ENCODE peak calls at places on chromosome 13, in nine cellular contexts. T, Z, S, N, K, C, D, A and J are unnamed samples.

GRCh38 chr13:24851546-24851945 is 87.6 kb downstream of the RNF17 start:
- DNase-seq in T (no peak), Z (no peak), S (no peak), N (peak), K (no peak), C (no peak), D (no peak), A (no peak), J (no peak)

GRCh38 chr13:25046985-25047660 is 48.8 kb upstream of the PABPC3 start:
- DNase-seq in T (no peak), Z (peak), S (no peak), N (no peak), K (no peak), C (peak), D (no peak), A (no peak), J (peak)

GRCh38 chr13:114038211-114038613 is 64.3 kb upstream of the C13orf46 start:
- DNase-seq in T (no peak), Z (no peak), S (no peak), N (peak), K (no peak), C (no peak), D (no peak), A (no peak), J (no peak)

GRCh38 chr13:112106467-112107141 is 39.7 kb downstream of the SOX1 start:
- DNase-seq in T (no peak), Z (peak), S (no peak), N (no peak), K (no peak), C (no peak), D (no peak), A (no peak), J (peak)

GRCh38 chr13:101767096-101767495 is 314.6 kb downstream of the ITGBL1 start:
- DNase-seq in T (no peak), Z (no peak), S (no peak), N (no peak), K (no peak), C (no peak), D (no peak), A (no peak), J (no peak)

GRCh38 chr13:59771272-59771671 is 392.5 kb downstream of the DIAPH3 start:
- DNase-seq in T (no peak), Z (no peak), S (no peak), N (peak), K (no peak), C (no peak), D (no peak), A (no peak), J (no peak)

GRCh38 chr13:88649855-88650254 is 978.7 kb downstream of the SLITRK5 start:
- DNase-seq in T (no peak), Z (no peak), S (no peak), N (no peak), K (no peak), C (no peak), D (no peak), A (no peak), J (no peak)

GRCh38 chr13:33205804-33206221 is 79.7 kb downstream of the STARD13 start:
- DNase-seq in T (no peak), Z (no peak), S (no peak), N (peak), K (no peak), C (no peak), D (no peak), A (no peak), J (peak)

GRCh38 chr13:105642511-105642958 is 892.9 kb downstream of the EFNB2 start:
- DNase-seq in T (no peak), Z (no peak), S (peak), N (no peak), K (no peak), C (no peak), D (no peak), A (no peak), J (no peak)

GRCh38 chr13:49441846-49442245 is 2.0 kb downstream of the CAB39L start:
- DNase-seq in T (no peak), Z (no peak), S (no peak), N (peak), K (no peak), C (no peak), D (no peak), A (no peak), J (no peak)

GRCh38 chr13:45328661-45329105 is 12.3 kb downstream of the TPT1 start:
- DNase-seq in T (no peak), Z (no peak), S (no peak), N (peak), K (no peak), C (no peak), D (no peak), A (no peak), J (no peak)

GRCh38 chr13:29918845-29919244 is 68.4 kb upstream of the UBL3 start:
- DNase-seq in T (no peak), Z (no peak), S (no peak), N (peak), K (no peak), C (no peak), D (no peak), A (no peak), J (no peak)

GRCh38 chr13:111482806-111483620 is 162.6 kb downstream of the TEX29 start:
- DNase-seq in T (no peak), Z (no peak), S (no peak), N (no peak), K (no peak), C (no peak), D (no peak), A (no peak), J (no peak)

GRCh38 chr13:89609318-89609717 is 1738.2 kb upstream of the MIR17HG start:
- DNase-seq in T (no peak), Z (no peak), S (no peak), N (no peak), K (no peak), C (no peak), D (no peak), A (no peak), J (no peak)

GRCh38 chr13:53783466-53783865 is 754.9 kb downstream of the OLFM4 start:
- DNase-seq in T (no peak), Z (peak), S (no peak), N (no peak), K (no peak), C (peak), D (no peak), A (no peak), J (no peak)

GRCh38 chr13:112077729-112078128 is 10.8 kb downstream of the SOX1 start:
- DNase-seq in T (no peak), Z (no peak), S (no peak), N (no peak), K (no peak), C (no peak), D (no peak), A (no peak), J (no peak)

GRCh38 chr13:48412881-48413351 is at the start of gene LPAR6:
- DNase-seq in T (no peak), Z (no peak), S (no peak), N (peak), K (no peak), C (peak), D (peak), A (no peak), J (no peak)

GRCh38 chr13:54913668-54914067 is 1885.1 kb downstream of the OLFM4 start:
- DNase-seq in T (no peak), Z (no peak), S (no peak), N (no peak), K (no peak), C (no peak), D (no peak), A (no peak), J (no peak)

GRCh38 chr13:31772231-31772630 is 32.9 kb downstream of the RXFP2 start:
- DNase-seq in T (no peak), Z (no peak), S (no peak), N (no peak), K (no peak), C (no peak), D (no peak), A (no peak), J (no peak)

GRCh38 chr13:25249001-25249543 is 38.2 kb downstream of the MTMR6 start:
- DNase-seq in T (no peak), Z (no peak), S (no peak), N (peak), K (no peak), C (no peak), D (no peak), A (no peak), J (peak)

GRCh38 chr13:41196620-41197019 is 2.3 kb upstream of the KBTBD7 start:
- DNase-seq in T (no peak), Z (no peak), S (no peak), N (no peak), K (no peak), C (no peak), D (no peak), A (no peak), J (no peak)

GRCh38 chr13:79448413-79448812 is 32.5 kb upstream of the NDFIP2 start:
- DNase-seq in T (no peak), Z (no peak), S (no peak), N (no peak), K (no peak), C (no peak), D (no peak), A (no peak), J (no peak)

GRCh38 chr13:101520672-101521071 is 68.2 kb downstream of the ITGBL1 start:
- DNase-seq in T (no peak), Z (no peak), S (peak), N (peak), K (no peak), C (no peak), D (peak), A (no peak), J (no peak)

GRCh38 chr13:51241720-51242119 is 19.5 kb downstream of the FAM124A start:
- DNase-seq in T (no peak), Z (no peak), S (no peak), N (peak), K (no peak), C (no peak), D (no peak), A (no peak), J (no peak)

GRCh38 chr13:106349080-106349841 is 186.2 kb downstream of the EFNB2 start:
- DNase-seq in T (no peak), Z (no peak), S (peak), N (no peak), K (no peak), C (peak), D (no peak), A (peak), J (no peak)

GRCh38 chr13:79353698-79354097 is 52.4 kb downstream of the RBM26 start:
- DNase-seq in T (no peak), Z (no peak), S (no peak), N (no peak), K (no peak), C (no peak), D (no peak), A (no peak), J (no peak)

GRCh38 chr13:98842074-98842473 is 89.6 kb upstream of the SLC15A1 start:
- DNase-seq in T (no peak), Z (no peak), S (no peak), N (no peak), K (no peak), C (peak), D (no peak), A (no peak), J (no peak)

GRCh38 chr13:20388184-20388583 is 137.5 kb downstream of the CRYL1 start:
- DNase-seq in T (no peak), Z (no peak), S (no peak), N (no peak), K (no peak), C (no peak), D (no peak), A (no peak), J (no peak)